ENCODE peak calls at places on chromosomes 7 and 10, in six cellular contexts. One of them, this sample, is unnamed.

GRCh38 chr7:116209561-116210070 is 723 bp upstream of the TES start:
- DNase-seq in HT-29: no peak
- DNase-seq in A549: no peak
- DNase-seq in fibroblast of the aortic adventitia: no peak
- DNase-seq in HT1080: no peak
- DNase-seq in erythroblast: no peak
- DNase-seq in this sample: peak

GRCh38 chr10:86931872-86932271 is 25.5 kb downstream of the MMRN2 start:
- DNase-seq in HT-29: no peak
- DNase-seq in A549: no peak
- DNase-seq in fibroblast of the aortic adventitia: peak
- DNase-seq in HT1080: no peak
- DNase-seq in erythroblast: no peak
- DNase-seq in this sample: no peak

GRCh38 chr7:66950763-66951162 is 29.7 kb downstream of the TMEM248 start:
- DNase-seq in HT-29: no peak
- DNase-seq in A549: no peak
- DNase-seq in fibroblast of the aortic adventitia: no peak
- DNase-seq in HT1080: peak
- DNase-seq in erythroblast: no peak
- DNase-seq in this sample: no peak

GRCh38 chr7:66366701-66367100 is 161.6 kb downstream of the TPST1 start:
- DNase-seq in HT-29: no peak
- DNase-seq in A549: no peak
- DNase-seq in fibroblast of the aortic adventitia: no peak
- DNase-seq in HT1080: no peak
- DNase-seq in erythroblast: no peak
- DNase-seq in this sample: no peak

GRCh38 chr10:52172581-52172980 is 141.5 kb upstream of the DKK1 start:
- DNase-seq in HT-29: no peak
- DNase-seq in A549: no peak
- DNase-seq in fibroblast of the aortic adventitia: peak
- DNase-seq in HT1080: no peak
- DNase-seq in erythroblast: no peak
- DNase-seq in this sample: no peak

GRCh38 chr7:105444342-105444938 is 55.7 kb upstream of the SRPK2 start:
- DNase-seq in HT-29: no peak
- DNase-seq in A549: no peak
- DNase-seq in fibroblast of the aortic adventitia: no peak
- DNase-seq in HT1080: no peak
- DNase-seq in erythroblast: no peak
- DNase-seq in this sample: no peak

GRCh38 chr7:52311886-52312285 is 723.5 kb upstream of the POM121L12 start:
- DNase-seq in HT-29: no peak
- DNase-seq in A549: no peak
- DNase-seq in fibroblast of the aortic adventitia: no peak
- DNase-seq in HT1080: no peak
- DNase-seq in erythroblast: no peak
- DNase-seq in this sample: peak

GRCh38 chr7:52189153-52189778 is 846.2 kb upstream of the POM121L12 start:
- DNase-seq in HT-29: no peak
- DNase-seq in A549: no peak
- DNase-seq in fibroblast of the aortic adventitia: no peak
- DNase-seq in HT1080: no peak
- DNase-seq in erythroblast: no peak
- DNase-seq in this sample: no peak

GRCh38 chr10:116992183-116992582 is 12.8 kb downstream of the SHTN1 start:
- DNase-seq in HT-29: no peak
- DNase-seq in A549: no peak
- DNase-seq in fibroblast of the aortic adventitia: no peak
- DNase-seq in HT1080: no peak
- DNase-seq in erythroblast: no peak
- DNase-seq in this sample: no peak

GRCh38 chr10:113139695-113140094 is 189.6 kb downstream of the TCF7L2 start:
- DNase-seq in HT-29: no peak
- DNase-seq in A549: no peak
- DNase-seq in fibroblast of the aortic adventitia: peak
- DNase-seq in HT1080: no peak
- DNase-seq in erythroblast: no peak
- DNase-seq in this sample: no peak

GRCh38 chr10:35420044-35420443 is 83.7 kb downstream of the CCNY start:
- DNase-seq in HT-29: no peak
- DNase-seq in A549: peak
- DNase-seq in fibroblast of the aortic adventitia: peak
- DNase-seq in HT1080: peak
- DNase-seq in erythroblast: no peak
- DNase-seq in this sample: peak

GRCh38 chr7:24868724-24869123 is 111.3 kb downstream of the OSBPL3 start:
- DNase-seq in HT-29: no peak
- DNase-seq in A549: no peak
- DNase-seq in fibroblast of the aortic adventitia: no peak
- DNase-seq in HT1080: no peak
- DNase-seq in erythroblast: peak
- DNase-seq in this sample: no peak

GRCh38 chr7:101950450-101951119 is 133.2 kb downstream of the CUX1 start:
- DNase-seq in HT-29: peak
- DNase-seq in A549: peak
- DNase-seq in fibroblast of the aortic adventitia: peak
- DNase-seq in HT1080: peak
- DNase-seq in erythroblast: no peak
- DNase-seq in this sample: peak

GRCh38 chr10:86439544-86439943 is 72.9 kb upstream of the GRID1 start:
- DNase-seq in HT-29: peak
- DNase-seq in A549: peak
- DNase-seq in fibroblast of the aortic adventitia: peak
- DNase-seq in HT1080: peak
- DNase-seq in erythroblast: peak
- DNase-seq in this sample: peak

This sample was measured in kidney tubule cell.